ENCODE peak calls at places on chromosomes 4 and X, in four cellular contexts. Y, E, I and W are unnamed samples.

GRCh38 chr4:17489721-17490120 is 22.2 kb downstream of the QDPR start:
- DNase-seq in I (no peak), E (no peak), Y (no peak), W (no peak)

GRCh38 chr4:156677136-156677535 is 294.5 kb downstream of the PDGFC start:
- DNase-seq in Y (no peak), E (no peak), I (peak; percentile 56), W (no peak)

GRCh38 chrX:93538575-93538974 is 134.8 kb downstream of the NAP1L3 start:
- DNase-seq in E (no peak), Y (no peak), I (no peak), W (no peak)

GRCh38 chrX:129600981-129601424 is 53.8 kb downstream of the APLN start:
- DNase-seq in Y (no peak), E (no peak), I (no peak), W (no peak)

GRCh38 chr4:11471613-11472012 is 42.9 kb upstream of the HS3ST1 start:
- DNase-seq in I (no peak), Y (peak; percentile 17), E (no peak), W (no peak)

GRCh38 chr4:186227221-186227620 is at the start of gene KLKB1:
- DNase-seq in I (no peak), Y (no peak), E (no peak), W (no peak)

GRCh38 chrX:53795583-53795982 is 109.1 kb upstream of the HUWE1 start:
- DNase-seq in Y (no peak), E (no peak), I (peak; percentile 0), W (no peak)

GRCh38 chrX:118536687-118537461 is 41.3 kb downstream of the DOCK11 start:
- DNase-seq in I (no peak), E (no peak), Y (no peak), W (no peak)

GRCh38 chr4:26524001-26524400 is 33.7 kb upstream of the CCKAR start:
- DNase-seq in Y (no peak), I (no peak), E (no peak), W (no peak)

GRCh38 chr4:128757712-128758111 is 51.8 kb upstream of the JADE1 start:
- DNase-seq in E (no peak), Y (peak; percentile 24), I (no peak), W (no peak)
- TF ChIP-seq CTCF in E (no peak), Y (no peak), I (no peak), W (no peak)

GRCh38 chr4:124429746-124430250 is 282.7 kb downstream of the ANKRD50 start:
- DNase-seq in I (no peak), E (no peak), Y (no peak), W (no peak)
- TF ChIP-seq CTCF in I (peak; percentile 7), E (no peak), Y (no peak), W (no peak)

GRCh38 chr4:113952452-113953029 is 26.9 kb downstream of the ARSJ start:
- DNase-seq in I (no peak), E (no peak), Y (peak; percentile 33), W (no peak)
- TF ChIP-seq CTCF in I (peak; percentile 82), E (peak; percentile 53), Y (peak; percentile 55), W (peak; percentile 87)

GRCh38 chrX:13013353-13014110 is 30.9 kb downstream of the FAM9C start:
- DNase-seq in Y (no peak), I (peak; percentile 48), E (no peak), W (no peak)

GRCh38 chrX:13014111-13015094 is 30.0 kb downstream of the FAM9C start:
- DNase-seq in E (no peak), Y (no peak), I (peak; percentile 13), W (no peak)

GRCh38 chrX:13010546-13010945 is 33.9 kb downstream of the FAM9C start:
- DNase-seq in Y (no peak), I (no peak), E (no peak), W (no peak)

GRCh38 chrX:13009844-13010243 is 34.6 kb downstream of the FAM9C start:
- DNase-seq in E (no peak), Y (no peak), I (peak; percentile 14), W (no peak)

DNA sequence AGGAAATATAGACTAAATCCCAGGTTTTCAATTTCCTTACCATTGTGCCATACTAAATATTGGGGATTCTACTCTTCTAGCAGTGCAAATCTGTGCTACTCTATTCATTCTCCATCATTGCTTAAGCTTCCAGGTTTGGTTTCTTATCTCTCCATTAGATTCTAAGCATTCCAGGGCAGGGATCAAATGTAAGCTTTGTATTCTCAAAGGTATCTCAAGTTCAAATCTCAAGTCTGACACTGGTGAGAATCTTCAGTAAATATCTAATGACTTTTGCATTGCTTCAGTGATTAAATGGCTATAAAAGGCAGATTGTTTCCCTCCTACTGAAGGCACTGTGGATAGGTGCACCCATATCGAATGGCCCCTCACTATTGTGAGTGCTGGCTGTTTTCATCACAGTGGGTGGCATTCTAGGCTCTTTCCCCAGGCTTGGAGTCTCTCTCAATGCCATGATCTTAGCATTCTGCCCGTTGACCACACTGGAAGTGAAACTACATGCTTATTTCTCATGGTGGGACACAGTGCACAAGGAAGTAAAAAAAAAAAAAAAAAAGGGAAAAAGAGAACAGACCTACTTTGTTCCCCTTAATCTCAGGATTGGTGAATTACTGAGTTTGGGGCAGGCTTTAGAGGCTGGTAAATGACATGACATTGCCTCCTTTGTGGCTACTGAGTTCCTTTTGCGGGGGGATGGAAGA is 28.7 kb downstream of the FAM9C start:
- DNase-seq in Y (no peak), I (no peak), E (no peak), W (no peak)
- TF ChIP-seq CTCF in Y (no peak), I (no peak), E (no peak), W (no peak)